ENCODE peak calls at places on chromosomes 7 and 10, in four cellular contexts. One of them, this sample, is unnamed.

GRCh38 chr7:154672659-154673415 is 330.1 kb downstream of the PAXIP1 start:
- DNase-seq in Ammon's horn: peak; percentile 32
- DNase-seq in stimulated activated CD4-positive, alpha-beta T cell treated with anti-CD3 and anti-CD28 coated beads, TNF-alpha, amount 100 ng/mL, for 1 hour: no peak
- DNase-seq in substantia nigra: no peak
- DNase-seq in this sample: no peak

GRCh38 chr7:30969604-30969970 is 5.8 kb downstream of the GHRHR start:
- DNase-seq in Ammon's horn: no peak
- DNase-seq in stimulated activated CD4-positive, alpha-beta T cell treated with anti-CD3 and anti-CD28 coated beads, TNF-alpha, amount 100 ng/mL, for 1 hour: no peak
- DNase-seq in substantia nigra: no peak
- DNase-seq in this sample: no peak

GRCh38 chr10:110918633-110919348 is at the start of gene BBIP1:
- DNase-seq in Ammon's horn: peak; percentile 100
- DNase-seq in stimulated activated CD4-positive, alpha-beta T cell treated with anti-CD3 and anti-CD28 coated beads, TNF-alpha, amount 100 ng/mL, for 1 hour: no peak
- DNase-seq in substantia nigra: peak; percentile 86
- DNase-seq in this sample: no peak

GRCh38 chr7:104814671-104815400 is 199.2 kb upstream of the KMT2E start:
- DNase-seq in Ammon's horn: peak; percentile 37
- DNase-seq in stimulated activated CD4-positive, alpha-beta T cell treated with anti-CD3 and anti-CD28 coated beads, TNF-alpha, amount 100 ng/mL, for 1 hour: no peak
- DNase-seq in substantia nigra: no peak
- DNase-seq in this sample: no peak

GRCh38 chr7:16627236-16627635 is 18.3 kb downstream of the ANKMY2 start:
- DNase-seq in Ammon's horn: no peak
- DNase-seq in stimulated activated CD4-positive, alpha-beta T cell treated with anti-CD3 and anti-CD28 coated beads, TNF-alpha, amount 100 ng/mL, for 1 hour: no peak
- DNase-seq in substantia nigra: no peak
- DNase-seq in this sample: no peak

GRCh38 chr10:108757946-108758345 is 1165.4 kb downstream of the XPNPEP1 start:
- DNase-seq in Ammon's horn: no peak
- DNase-seq in stimulated activated CD4-positive, alpha-beta T cell treated with anti-CD3 and anti-CD28 coated beads, TNF-alpha, amount 100 ng/mL, for 1 hour: no peak
- DNase-seq in substantia nigra: no peak
- DNase-seq in this sample: no peak

GRCh38 chr10:14285941-14286555 is 44.7 kb downstream of the FRMD4A start:
- DNase-seq in Ammon's horn: no peak
- DNase-seq in stimulated activated CD4-positive, alpha-beta T cell treated with anti-CD3 and anti-CD28 coated beads, TNF-alpha, amount 100 ng/mL, for 1 hour: no peak
- DNase-seq in substantia nigra: no peak
- DNase-seq in this sample: no peak

GRCh38 chr7:80243425-80243824 is 108.8 kb downstream of the GNAI1 start:
- DNase-seq in Ammon's horn: no peak
- DNase-seq in stimulated activated CD4-positive, alpha-beta T cell treated with anti-CD3 and anti-CD28 coated beads, TNF-alpha, amount 100 ng/mL, for 1 hour: no peak
- DNase-seq in substantia nigra: no peak
- DNase-seq in this sample: no peak

GRCh38 chr7:45924283-45924682 is 3.2 kb upstream of the IGFBP3 start:
- DNase-seq in Ammon's horn: no peak
- DNase-seq in stimulated activated CD4-positive, alpha-beta T cell treated with anti-CD3 and anti-CD28 coated beads, TNF-alpha, amount 100 ng/mL, for 1 hour: no peak
- DNase-seq in substantia nigra: no peak
- DNase-seq in this sample: no peak

GRCh38 chr10:43250625-43250924 is 16.3 kb downstream of the RASGEF1A start:
- DNase-seq in Ammon's horn: no peak
- DNase-seq in stimulated activated CD4-positive, alpha-beta T cell treated with anti-CD3 and anti-CD28 coated beads, TNF-alpha, amount 100 ng/mL, for 1 hour: no peak
- DNase-seq in substantia nigra: no peak
- DNase-seq in this sample: no peak